ENCODE peak calls at places on chromosomes 5 and 9, in seven cellular contexts. One of them, this sample, is unnamed.

GRCh38 chr5:10689391-10690081 is 71.5 kb downstream of the DAP start:
- DNase-seq in heart left ventricle: no peak
- DNase-seq in brain microvascular endothelial cell: peak
- DNase-seq in AG09309: no peak
- DNase-seq in GM06990: peak
- DNase-seq in astrocyte of the spinal cord: no peak
- DNase-seq in lung: no peak
- DNase-seq in this sample: no peak

GRCh38 chr5:9233712-9234111 is 312.2 kb downstream of the SEMA5A start:
- DNase-seq in heart left ventricle: no peak
- DNase-seq in AG09309: no peak
- DNase-seq in GM06990: no peak
- DNase-seq in brain microvascular endothelial cell: peak
- DNase-seq in lung: no peak
- DNase-seq in astrocyte of the spinal cord: peak
- DNase-seq in this sample: peak

GRCh38 chr9:21334969-21335632 is at the start of gene KLHL9:
- DNase-seq in astrocyte of the spinal cord: peak
- DNase-seq in AG09309: peak
- DNase-seq in heart left ventricle: peak
- DNase-seq in lung: peak
- DNase-seq in GM06990: peak
- DNase-seq in brain microvascular endothelial cell: peak
- DNase-seq in this sample: peak

GRCh38 chr5:135426102-135427082 is 20.8 kb downstream of the DCANP1 start:
- DNase-seq in AG09309: no peak
- DNase-seq in astrocyte of the spinal cord: peak
- DNase-seq in lung: no peak
- DNase-seq in brain microvascular endothelial cell: peak
- DNase-seq in heart left ventricle: no peak
- DNase-seq in GM06990: no peak
- DNase-seq in this sample: no peak

GRCh38 chr5:67814569-67815311 is 400.8 kb upstream of the PIK3R1 start:
- DNase-seq in lung: no peak
- DNase-seq in GM06990: no peak
- DNase-seq in heart left ventricle: no peak
- DNase-seq in brain microvascular endothelial cell: no peak
- DNase-seq in AG09309: no peak
- DNase-seq in astrocyte of the spinal cord: no peak
- DNase-seq in this sample: no peak

GRCh38 chr9:8348756-8349155 is 549.2 kb upstream of the DMAC1 start:
- DNase-seq in heart left ventricle: no peak
- DNase-seq in lung: no peak
- DNase-seq in brain microvascular endothelial cell: no peak
- DNase-seq in astrocyte of the spinal cord: no peak
- DNase-seq in AG09309: no peak
- DNase-seq in GM06990: no peak
- DNase-seq in this sample: no peak

GRCh38 chr5:55853271-55853670 is 2.1 kb downstream of the IL31RA start:
- DNase-seq in lung: no peak
- DNase-seq in GM06990: no peak
- DNase-seq in AG09309: no peak
- DNase-seq in brain microvascular endothelial cell: no peak
- DNase-seq in heart left ventricle: no peak
- DNase-seq in astrocyte of the spinal cord: peak
- DNase-seq in this sample: no peak

GRCh38 chr9:123739387-123739786 is 190.5 kb downstream of the DENND1A start:
- DNase-seq in astrocyte of the spinal cord: no peak
- DNase-seq in heart left ventricle: no peak
- DNase-seq in brain microvascular endothelial cell: no peak
- DNase-seq in GM06990: peak
- DNase-seq in AG09309: no peak
- DNase-seq in lung: no peak
- DNase-seq in this sample: no peak

GRCh38 chr9:18208166-18209059 is 265.5 kb upstream of the ADAMTSL1 start:
- DNase-seq in lung: peak
- DNase-seq in heart left ventricle: peak
- DNase-seq in brain microvascular endothelial cell: peak
- DNase-seq in AG09309: no peak
- DNase-seq in astrocyte of the spinal cord: peak
- DNase-seq in GM06990: no peak
- DNase-seq in this sample: no peak

GRCh38 chr5:3924990-3925389 is 329.4 kb downstream of the IRX1 start:
- DNase-seq in lung: no peak
- DNase-seq in GM06990: no peak
- DNase-seq in heart left ventricle: no peak
- DNase-seq in AG09309: no peak
- DNase-seq in astrocyte of the spinal cord: no peak
- DNase-seq in brain microvascular endothelial cell: no peak
- DNase-seq in this sample: no peak

GRCh38 chr5:111580956-111581355 is 68.6 kb upstream of the STARD4 start:
- DNase-seq in GM06990: no peak
- DNase-seq in astrocyte of the spinal cord: no peak
- DNase-seq in heart left ventricle: no peak
- DNase-seq in lung: no peak
- DNase-seq in brain microvascular endothelial cell: no peak
- DNase-seq in AG09309: no peak
- DNase-seq in this sample: no peak

GRCh38 chr9:68983008-68983411 is 30.9 kb downstream of the PRKACG start:
- DNase-seq in brain microvascular endothelial cell: no peak
- DNase-seq in AG09309: no peak
- DNase-seq in heart left ventricle: no peak
- DNase-seq in astrocyte of the spinal cord: no peak
- DNase-seq in lung: no peak
- DNase-seq in GM06990: no peak
- DNase-seq in this sample: no peak

GRCh38 chr5:139900546-139901250 is 105.1 kb downstream of the PSD2 start:
- DNase-seq in astrocyte of the spinal cord: no peak
- DNase-seq in brain microvascular endothelial cell: no peak
- DNase-seq in AG09309: no peak
- DNase-seq in heart left ventricle: no peak
- DNase-seq in GM06990: no peak
- DNase-seq in lung: no peak
- DNase-seq in this sample: no peak

GRCh38 chr9:137406085-137406773 is 16.7 kb downstream of the EXD3 start:
- DNase-seq in heart left ventricle: no peak
- DNase-seq in AG09309: no peak
- DNase-seq in astrocyte of the spinal cord: no peak
- DNase-seq in lung: no peak
- DNase-seq in GM06990: no peak
- DNase-seq in brain microvascular endothelial cell: no peak
- DNase-seq in this sample: no peak

GRCh38 chr9:138074516-138074915 is 196.9 kb downstream of the CACNA1B start:
- DNase-seq in brain microvascular endothelial cell: no peak
- DNase-seq in heart left ventricle: no peak
- DNase-seq in GM06990: no peak
- DNase-seq in AG09309: no peak
- DNase-seq in astrocyte of the spinal cord: no peak
- DNase-seq in lung: no peak
- DNase-seq in this sample: no peak

GRCh38 chr9:20872340-20872977 is 159.0 kb downstream of the HACD4 start:
- DNase-seq in AG09309: peak
- DNase-seq in GM06990: no peak
- DNase-seq in heart left ventricle: no peak
- DNase-seq in lung: no peak
- DNase-seq in astrocyte of the spinal cord: peak
- DNase-seq in brain microvascular endothelial cell: peak
- DNase-seq in this sample: peak

GRCh38 chr9:95182854-95183563 is 134.5 kb downstream of the FANCC start:
- DNase-seq in AG09309: no peak
- DNase-seq in GM06990: no peak
- DNase-seq in heart left ventricle: no peak
- DNase-seq in astrocyte of the spinal cord: peak
- DNase-seq in brain microvascular endothelial cell: peak
- DNase-seq in lung: no peak
- DNase-seq in this sample: no peak

GRCh38 chr9:74496819-74497749 is at the start of gene RORB:
- DNase-seq in brain microvascular endothelial cell: no peak
- DNase-seq in lung: no peak
- DNase-seq in GM06990: peak
- DNase-seq in AG09309: no peak
- DNase-seq in astrocyte of the spinal cord: peak
- DNase-seq in heart left ventricle: peak
- DNase-seq in this sample: no peak

GRCh38 chr9:35771524-35771923 is 17.4 kb upstream of the MSMP start:
- DNase-seq in astrocyte of the spinal cord: no peak
- DNase-seq in lung: no peak
- DNase-seq in brain microvascular endothelial cell: no peak
- DNase-seq in heart left ventricle: no peak
- DNase-seq in AG09309: no peak
- DNase-seq in GM06990: no peak
- DNase-seq in this sample: no peak

GRCh38 chr9:116152390-116152789 is 1.2 kb upstream of the PAPPA start:
- DNase-seq in GM06990: no peak
- DNase-seq in brain microvascular endothelial cell: no peak
- DNase-seq in astrocyte of the spinal cord: peak
- DNase-seq in lung: no peak
- DNase-seq in heart left ventricle: no peak
- DNase-seq in AG09309: no peak
- DNase-seq in this sample: no peak

GRCh38 chr5:34452170-34452828 is 203.8 kb upstream of the RAI14 start:
- DNase-seq in GM06990: no peak
- DNase-seq in AG09309: no peak
- DNase-seq in heart left ventricle: no peak
- DNase-seq in astrocyte of the spinal cord: peak
- DNase-seq in brain microvascular endothelial cell: peak
- DNase-seq in lung: no peak
- DNase-seq in this sample: no peak

GRCh38 chr9:75953218-75953617 is 62.7 kb downstream of the PCSK5 start:
- DNase-seq in lung: no peak
- DNase-seq in GM06990: no peak
- DNase-seq in AG09309: peak
- DNase-seq in astrocyte of the spinal cord: no peak
- DNase-seq in brain microvascular endothelial cell: no peak
- DNase-seq in heart left ventricle: no peak
- DNase-seq in this sample: no peak

GRCh38 chr9:32828861-32829260 is 45.5 kb downstream of the TMEM215 start:
- DNase-seq in lung: no peak
- DNase-seq in AG09309: no peak
- DNase-seq in brain microvascular endothelial cell: no peak
- DNase-seq in astrocyte of the spinal cord: no peak
- DNase-seq in heart left ventricle: no peak
- DNase-seq in GM06990: no peak
- DNase-seq in this sample: no peak

GRCh38 chr5:36939969-36940858 is 63.6 kb downstream of the NIPBL start:
- DNase-seq in AG09309: no peak
- DNase-seq in GM06990: no peak
- DNase-seq in lung: no peak
- DNase-seq in heart left ventricle: no peak
- DNase-seq in brain microvascular endothelial cell: no peak
- DNase-seq in astrocyte of the spinal cord: no peak
- DNase-seq in this sample: no peak

GRCh38 chr5:111618644-111619271 is 106.4 kb upstream of the STARD4 start:
- DNase-seq in astrocyte of the spinal cord: no peak
- DNase-seq in AG09309: no peak
- DNase-seq in lung: no peak
- DNase-seq in brain microvascular endothelial cell: no peak
- DNase-seq in heart left ventricle: no peak
- DNase-seq in GM06990: no peak
- DNase-seq in this sample: no peak

GRCh38 chr5:141095263-141095641 is 837 bp downstream of the PCDHB2 start:
- DNase-seq in lung: no peak
- DNase-seq in heart left ventricle: no peak
- DNase-seq in GM06990: no peak
- DNase-seq in astrocyte of the spinal cord: no peak
- DNase-seq in AG09309: no peak
- DNase-seq in brain microvascular endothelial cell: no peak
- DNase-seq in this sample: no peak

GRCh38 chr5:141094481-141095262 is at the start of gene PCDHB2:
- DNase-seq in GM06990: no peak
- DNase-seq in lung: no peak
- DNase-seq in astrocyte of the spinal cord: peak
- DNase-seq in heart left ventricle: peak
- DNase-seq in AG09309: peak
- DNase-seq in brain microvascular endothelial cell: no peak
- DNase-seq in this sample: no peak

GRCh38 chr5:141105350-141105749 is 5.1 kb downstream of the PCDHB3 start:
- DNase-seq in heart left ventricle: no peak
- DNase-seq in lung: no peak
- DNase-seq in AG09309: no peak
- DNase-seq in brain microvascular endothelial cell: no peak
- DNase-seq in astrocyte of the spinal cord: no peak
- DNase-seq in GM06990: no peak
- DNase-seq in this sample: no peak

GRCh38 chr5:141101059-141101458 is 786 bp downstream of the PCDHB3 start:
- DNase-seq in brain microvascular endothelial cell: no peak
- DNase-seq in GM06990: no peak
- DNase-seq in lung: no peak
- DNase-seq in heart left ventricle: no peak
- DNase-seq in AG09309: no peak
- DNase-seq in astrocyte of the spinal cord: no peak
- DNase-seq in this sample: no peak

GRCh38 chr5:141100243-141100805 is at the start of gene PCDHB3:
- DNase-seq in lung: no peak
- DNase-seq in heart left ventricle: peak
- DNase-seq in AG09309: peak
- DNase-seq in GM06990: no peak
- DNase-seq in astrocyte of the spinal cord: peak
- DNase-seq in brain microvascular endothelial cell: no peak
- DNase-seq in this sample: no peak
- TF ChIP-seq CTCF in lung: no peak
- TF ChIP-seq CTCF in heart left ventricle: peak
- TF ChIP-seq CTCF in AG09309: peak
- TF ChIP-seq CTCF in GM06990: no peak
- TF ChIP-seq CTCF in astrocyte of the spinal cord: peak
- TF ChIP-seq CTCF in brain microvascular endothelial cell: peak
- TF ChIP-seq CTCF in this sample: no peak

DNA sequence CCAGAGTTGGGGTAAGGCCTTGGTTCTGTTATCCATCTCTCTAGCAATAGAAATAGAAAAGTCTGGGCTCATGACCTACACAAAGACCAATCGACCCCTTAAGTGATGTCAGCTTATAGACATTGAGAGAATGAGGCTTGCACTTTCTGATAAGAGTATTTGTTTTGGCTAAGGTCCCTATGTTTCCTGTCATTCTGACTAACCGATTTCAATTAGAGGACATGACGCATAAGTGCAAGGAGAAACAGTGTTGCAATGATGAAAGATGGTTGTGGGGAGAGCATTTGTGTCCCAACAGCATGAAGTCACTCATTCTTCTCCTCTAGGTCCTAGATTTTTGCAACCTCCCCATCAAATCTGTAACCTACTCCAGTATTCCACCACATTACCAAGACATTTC is 255.1 kb downstream of the MAT2B start:
- DNase-seq in brain microvascular endothelial cell: peak
- DNase-seq in AG09309: peak
- DNase-seq in lung: no peak
- DNase-seq in GM06990: no peak
- DNase-seq in astrocyte of the spinal cord: peak
- DNase-seq in heart left ventricle: no peak
- DNase-seq in this sample: peak
- H3K4me3 ChIP-seq in brain microvascular endothelial cell: no peak
- H3K4me3 ChIP-seq in AG09309: no peak
- H3K4me3 ChIP-seq in lung: no peak
- H3K4me3 ChIP-seq in GM06990: no peak
- H3K4me3 ChIP-seq in astrocyte of the spinal cord: no peak
- H3K4me3 ChIP-seq in heart left ventricle: no peak
- H3K4me3 ChIP-seq in this sample: no peak

GRCh38 chr5:76571595-76571994 is 51.6 kb downstream of the F2RL2 start:
- DNase-seq in heart left ventricle: no peak
- DNase-seq in lung: no peak
- DNase-seq in astrocyte of the spinal cord: no peak
- DNase-seq in brain microvascular endothelial cell: no peak
- DNase-seq in AG09309: no peak
- DNase-seq in GM06990: no peak
- DNase-seq in this sample: no peak
- TF ChIP-seq CTCF in heart left ventricle: no peak
- TF ChIP-seq CTCF in lung: no peak
- TF ChIP-seq CTCF in astrocyte of the spinal cord: no peak
- TF ChIP-seq CTCF in brain microvascular endothelial cell: no peak
- TF ChIP-seq CTCF in AG09309: no peak
- TF ChIP-seq CTCF in GM06990: peak
- TF ChIP-seq CTCF in this sample: no peak

GRCh38 chr9:37293664-37294524 is 128.6 kb upstream of the GRHPR start:
- DNase-seq in brain microvascular endothelial cell: no peak
- DNase-seq in lung: no peak
- DNase-seq in AG09309: no peak
- DNase-seq in GM06990: peak
- DNase-seq in astrocyte of the spinal cord: no peak
- DNase-seq in heart left ventricle: no peak
- DNase-seq in this sample: no peak
- H3K4me3 ChIP-seq in brain microvascular endothelial cell: no peak
- H3K4me3 ChIP-seq in lung: no peak
- H3K4me3 ChIP-seq in AG09309: no peak
- H3K4me3 ChIP-seq in GM06990: peak
- H3K4me3 ChIP-seq in astrocyte of the spinal cord: no peak
- H3K4me3 ChIP-seq in heart left ventricle: no peak
- H3K4me3 ChIP-seq in this sample: no peak